ENCODE peak calls at places on chromosomes 7 and 10, in seven cellular contexts. Y is GM06990, V is HFF-Myc, G is MM.1S, S is HCT116, J is AG10803, T is osteoblast. W is an unnamed sample.

GRCh38 chr7:38908759-38909335 is at the start of gene VPS41:
- DNase-seq in Y (peak), V (peak), G (peak), S (peak), J (peak), T (peak), W (peak)

GRCh38 chr10:16381083-16381482 is 55.7 kb upstream of the PTER start:
- DNase-seq in Y (no peak), V (peak), G (no peak), S (peak), J (no peak), T (no peak), W (no peak)

GRCh38 chr7:139341776-139342244 is 673 bp downstream of the FMC1 start:
- DNase-seq in Y (no peak), V (no peak), G (no peak), S (no peak), J (no peak), T (no peak), W (no peak)

GRCh38 chr10:81838950-81839349 is 36.0 kb upstream of the NRG3 start:
- DNase-seq in Y (no peak), V (no peak), G (peak), S (no peak), J (no peak), T (no peak), W (no peak)

GRCh38 chr10:112811741-112812551 is 138.1 kb upstream of the TCF7L2 start:
- DNase-seq in Y (no peak), V (peak), G (no peak), S (peak), J (peak), T (peak), W (peak)

GRCh38 chr7:153772966-153773365 is 279.2 kb upstream of the DPP6 start:
- DNase-seq in Y (no peak), V (no peak), G (peak), S (no peak), J (no peak), T (no peak), W (no peak)

GRCh38 chr7:70764004-70764691 is 367.8 kb upstream of the GALNT17 start:
- DNase-seq in Y (peak), V (no peak), G (peak), S (no peak), J (no peak), T (peak), W (no peak)

GRCh38 chr7:34430456-34430855 is 227.6 kb upstream of the NPSR1 start:
- DNase-seq in Y (no peak), V (no peak), G (peak), S (peak), J (peak), T (no peak), W (no peak)

GRCh38 chr7:100154651-100155491 is 3.7 kb downstream of the TRAPPC14 start:
- DNase-seq in Y (no peak), V (no peak), G (no peak), S (no peak), J (no peak), T (peak), W (no peak)

GRCh38 chr10:8245131-8246117 is 190.9 kb downstream of the GATA3 start:
- DNase-seq in Y (peak), V (no peak), G (no peak), S (no peak), J (no peak), T (no peak), W (no peak)

GRCh38 chr10:79237801-79238520 is 109.3 kb upstream of the PPIF start:
- DNase-seq in Y (no peak), V (no peak), G (no peak), S (no peak), J (no peak), T (no peak), W (no peak)

GRCh38 chr7:94182721-94183120 is 178.6 kb upstream of the BET1 start:
- DNase-seq in Y (no peak), V (no peak), G (no peak), S (no peak), J (peak), T (no peak), W (no peak)

GRCh38 chr10:106789623-106790022 is 374.9 kb downstream of the SORCS1 start:
- DNase-seq in Y (no peak), V (no peak), G (no peak), S (no peak), J (no peak), T (no peak), W (no peak)

GRCh38 chr7:30241767-30242166 is 42.6 kb upstream of the ZNRF2 start:
- DNase-seq in Y (no peak), V (no peak), G (no peak), S (no peak), J (no peak), T (no peak), W (no peak)

GRCh38 chr7:73995821-73996511 is 32.0 kb upstream of the ELN start:
- DNase-seq in Y (no peak), V (no peak), G (no peak), S (no peak), J (no peak), T (peak), W (no peak)

GRCh38 chr7:93055543-93056107 is 62.2 kb downstream of the SAMD9 start:
- DNase-seq in Y (no peak), V (no peak), G (peak), S (no peak), J (peak), T (peak), W (no peak)

GRCh38 chr10:87817291-87817872 is 644 bp downstream of the ATAD1 start:
- DNase-seq in Y (peak), V (no peak), G (peak), S (no peak), J (no peak), T (no peak), W (no peak)

GRCh38 chr7:54992876-54993490 is 25.8 kb upstream of the EGFR start:
- DNase-seq in Y (no peak), V (peak), G (no peak), S (no peak), J (peak), T (no peak), W (no peak)

GRCh38 chr10:21363753-21364104 is 161.8 kb downstream of the SKIDA1 start:
- DNase-seq in Y (no peak), V (no peak), G (no peak), S (no peak), J (no peak), T (no peak), W (no peak)

GRCh38 chr10:49282306-49282705 is 16.7 kb upstream of the C10orf71 start:
- DNase-seq in Y (no peak), V (no peak), G (no peak), S (no peak), J (no peak), T (no peak), W (no peak)

GRCh38 chr7:111198255-111198654 is 107.3 kb downstream of the LRRN3 start:
- DNase-seq in Y (no peak), V (peak), G (no peak), S (peak), J (peak), T (peak), W (no peak)

GRCh38 chr10:124003070-124003419 is 90.4 kb downstream of the CHST15 start:
- DNase-seq in Y (no peak), V (no peak), G (no peak), S (no peak), J (no peak), T (no peak), W (no peak)

GRCh38 chr10:73576178-73576889 is 14.8 kb downstream of the USP54 start:
- DNase-seq in Y (no peak), V (no peak), G (no peak), S (no peak), J (peak), T (peak), W (peak)

GRCh38 chr10:132893090-132893489 is 49.3 kb downstream of the CFAP46 start:
- DNase-seq in Y (no peak), V (no peak), G (no peak), S (no peak), J (no peak), T (no peak), W (no peak)

GRCh38 chr7:44196450-44196872 is 4.3 kb upstream of the YKT6 start:
- DNase-seq in Y (no peak), V (peak), G (peak), S (peak), J (peak), T (peak), W (no peak)

GRCh38 chr10:79382491-79382941 is 35.2 kb downstream of the PPIF start:
- DNase-seq in Y (no peak), V (no peak), G (no peak), S (no peak), J (no peak), T (peak), W (no peak)

GRCh38 chr7:155684546-155684945 is 40.1 kb downstream of the RBM33 start:
- DNase-seq in Y (no peak), V (no peak), G (no peak), S (no peak), J (no peak), T (no peak), W (no peak)

GRCh38 chr10:129057856-129058663 is 409.0 kb upstream of the MGMT start:
- DNase-seq in Y (peak), V (no peak), G (peak), S (no peak), J (no peak), T (no peak), W (no peak)

GRCh38 chr7:123216825-123217224 is 17.1 kb upstream of the SLC13A1 start:
- DNase-seq in Y (no peak), V (no peak), G (no peak), S (no peak), J (no peak), T (no peak), W (no peak)

GRCh38 chr7:70346844-70347462 is 748.7 kb downstream of the AUTS2 start:
- DNase-seq in Y (no peak), V (no peak), G (no peak), S (no peak), J (no peak), T (no peak), W (no peak)

GRCh38 chr7:102992509-102992819 is 79.7 kb downstream of the LRRC17 start:
- DNase-seq in Y (no peak), V (no peak), G (no peak), S (no peak), J (no peak), T (no peak), W (no peak)

DNA sequence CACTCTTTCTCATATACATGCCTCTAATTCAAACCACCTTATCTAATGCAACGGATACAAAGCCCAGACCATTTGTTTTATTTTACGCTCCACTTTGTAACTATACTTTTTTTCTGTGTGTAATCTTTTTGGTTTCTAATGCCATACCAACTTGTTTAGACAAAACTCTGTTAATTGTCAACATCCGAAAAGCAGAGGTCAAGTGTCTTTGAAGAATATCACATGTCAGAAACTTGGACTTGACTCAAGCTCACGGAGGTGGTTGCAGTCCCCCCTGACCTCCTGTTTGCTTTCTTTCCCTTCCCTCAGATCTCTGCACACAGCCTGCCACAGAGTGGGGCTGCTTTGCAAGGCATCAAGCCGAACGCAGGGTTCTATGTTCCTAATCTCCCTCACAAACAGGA is 698.9 kb downstream of the PARD3 start:
- DNase-seq in Y (no peak), V (no peak), G (no peak), S (no peak), J (no peak), T (no peak), W (no peak)
- H3K4me3 ChIP-seq in Y (no peak), V (no peak), G (no peak), S (no peak), J (no peak), T (no peak), W (no peak)

GRCh38 chr7:140640727-140641531 is at the start of gene DENND2A:
- DNase-seq in Y (peak), V (no peak), G (no peak), S (no peak), J (peak), T (peak), W (peak)

GRCh38 chr7:140641532-140642191 is 1.0 kb upstream of the DENND2A start:
- DNase-seq in Y (no peak), V (no peak), G (no peak), S (no peak), J (no peak), T (peak), W (no peak)

GRCh38 chr7:140640060-140640611 is 477 bp downstream of the DENND2A start:
- DNase-seq in Y (no peak), V (no peak), G (no peak), S (no peak), J (peak), T (peak), W (peak)

GRCh38 chr7:140638311-140638791 is 2.3 kb downstream of the DENND2A start:
- DNase-seq in Y (no peak), V (no peak), G (no peak), S (no peak), J (peak), T (peak), W (no peak)

DNA sequence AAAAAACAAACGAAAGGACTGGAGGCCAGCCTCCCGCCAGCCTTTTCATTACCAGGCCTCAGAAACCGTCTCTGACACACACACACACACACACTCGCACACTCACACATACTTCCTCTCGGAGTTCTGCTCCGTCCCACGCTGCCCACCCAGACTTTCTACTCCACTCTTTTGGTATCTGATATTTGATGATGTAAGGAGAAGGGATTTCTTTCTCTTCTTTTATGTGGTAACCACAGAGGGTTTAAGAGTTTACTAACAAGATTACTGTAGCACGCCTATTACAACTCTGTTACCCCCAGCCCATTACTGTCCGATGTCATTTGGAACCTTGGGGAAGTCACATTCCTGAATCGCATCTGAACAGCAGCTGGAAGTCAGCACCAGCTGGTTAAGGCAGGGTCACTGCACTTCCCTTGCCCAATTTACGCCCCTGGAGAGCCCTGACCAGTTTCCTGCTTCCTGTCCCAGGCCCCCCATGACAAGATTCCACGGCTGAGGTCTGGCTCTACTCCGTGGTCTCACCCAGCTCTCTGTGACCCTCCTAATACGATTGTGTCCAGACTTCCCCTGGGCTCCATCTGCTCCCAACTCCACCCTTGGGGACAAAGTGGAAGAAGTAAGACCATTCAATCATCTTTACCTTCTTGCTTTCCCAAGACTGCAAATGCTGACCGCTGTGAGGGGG is 1.1 kb downstream of the DENND2A start:
- DNase-seq in Y (no peak), V (no peak), G (no peak), S (no peak), J (peak), T (peak), W (no peak)
- H3K4me3 ChIP-seq in Y (no peak), V (peak), G (no peak), S (no peak), J (peak), T (peak), W (peak)

GRCh38 chr7:128351296-128352123 is 7.8 kb upstream of the RBM28 start:
- DNase-seq in Y (no peak), V (no peak), G (no peak), S (no peak), J (no peak), T (no peak), W (no peak)
- H3K4me3 ChIP-seq in Y (no peak), V (no peak), G (no peak), S (no peak), J (no peak), T (no peak), W (no peak)

DNA sequence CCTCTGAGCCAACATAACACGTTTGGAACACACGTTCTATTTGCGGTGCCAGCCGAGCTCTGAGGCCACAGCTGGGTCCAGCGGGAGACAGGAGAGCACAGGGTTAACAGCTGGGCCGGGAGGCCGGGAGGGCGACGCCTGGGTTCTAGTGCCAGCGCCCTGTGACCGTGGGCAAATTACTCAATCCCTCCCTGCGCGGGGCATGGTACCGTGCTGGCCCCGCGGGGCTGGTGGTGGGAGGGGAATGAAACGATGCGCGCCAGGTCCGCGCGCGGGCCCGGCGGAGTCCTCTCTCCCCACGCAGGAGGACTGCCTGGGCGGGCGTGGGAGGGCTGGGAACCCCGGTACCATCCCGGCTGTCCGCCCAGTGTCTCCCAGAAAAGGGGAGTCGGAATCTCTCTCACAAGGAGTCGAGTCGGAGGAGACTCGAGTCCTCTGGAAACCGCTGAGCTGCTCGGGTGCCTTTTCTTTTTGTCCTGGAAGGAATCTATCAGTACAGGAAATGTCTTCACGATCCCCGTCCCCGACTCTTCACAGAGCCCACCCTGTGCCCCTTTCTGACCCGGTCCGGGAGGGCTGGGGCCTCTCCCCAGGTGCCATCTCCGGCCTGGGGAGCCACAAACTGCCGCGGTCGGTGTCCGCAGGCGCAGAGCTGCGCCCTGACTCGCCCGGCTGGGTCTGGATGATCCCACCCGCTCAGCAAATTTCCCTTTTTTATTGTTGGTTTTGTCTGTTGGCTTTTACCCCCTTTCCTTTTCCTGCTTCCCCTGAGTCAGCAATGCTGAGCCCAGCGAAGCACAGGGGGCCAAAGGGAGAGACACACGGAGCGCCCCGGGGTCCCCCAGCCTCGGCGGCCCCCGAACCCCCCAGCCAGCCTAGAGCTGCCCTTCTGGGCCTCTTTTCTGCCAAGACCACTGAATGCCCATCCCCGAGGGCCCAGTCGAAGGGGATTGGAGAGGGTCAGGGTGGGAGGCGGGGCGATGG is 30.7 kb downstream of the LEP start:
- DNase-seq in Y (no peak), V (no peak), G (no peak), S (no peak), J (no peak), T (peak), W (no peak)
- H3K4me3 ChIP-seq in Y (no peak), V (peak), G (no peak), S (no peak), J (peak), T (peak), W (no peak)

DNA sequence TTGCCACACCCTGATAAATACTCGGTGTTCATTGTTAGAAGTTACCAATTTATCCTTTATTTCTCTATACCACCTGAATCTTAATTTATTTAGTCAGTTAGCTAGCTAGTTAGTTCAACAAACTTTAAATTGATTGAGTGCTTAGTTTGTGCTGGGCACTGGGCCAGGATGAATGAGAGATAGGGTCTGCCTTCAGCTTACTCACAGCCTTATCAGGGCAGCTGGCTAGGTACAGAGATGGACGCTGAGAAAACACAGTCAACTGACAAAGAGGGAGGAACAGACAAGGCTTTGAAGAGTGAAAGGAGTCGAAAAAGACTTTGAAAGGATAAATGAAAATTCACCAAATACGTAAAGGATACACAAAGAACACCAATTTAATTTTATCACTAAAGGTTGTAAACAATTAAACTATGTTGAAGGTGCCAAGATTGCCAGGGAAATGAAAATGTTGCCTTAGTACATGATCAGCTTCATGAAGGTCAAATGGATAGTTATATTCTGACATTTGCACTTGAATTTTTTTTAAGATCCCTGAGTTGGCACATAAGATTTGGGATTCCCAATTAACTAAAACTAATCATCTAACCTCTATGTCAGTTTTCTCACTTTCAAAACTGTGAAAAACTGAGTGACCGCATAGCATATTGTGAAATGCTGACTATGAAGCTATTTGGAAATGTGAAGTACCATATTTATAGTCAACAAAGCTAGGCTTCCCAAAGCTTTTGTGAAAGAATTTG is 2.1 kb downstream of the CAV2 start:
- DNase-seq in Y (no peak), V (no peak), G (peak), S (no peak), J (peak), T (no peak), W (peak)
- H3K4me3 ChIP-seq in Y (no peak), V (peak), G (peak), S (peak), J (peak), T (peak), W (peak)

GRCh38 chr7:25862254-25862992 is 289.6 kb upstream of the NFE2L3 start:
- DNase-seq in Y (peak), V (peak), G (peak), S (peak), J (peak), T (peak), W (peak)
- H3K4me3 ChIP-seq in Y (peak), V (no peak), G (peak), S (peak), J (peak), T (peak), W (no peak)

DNA sequence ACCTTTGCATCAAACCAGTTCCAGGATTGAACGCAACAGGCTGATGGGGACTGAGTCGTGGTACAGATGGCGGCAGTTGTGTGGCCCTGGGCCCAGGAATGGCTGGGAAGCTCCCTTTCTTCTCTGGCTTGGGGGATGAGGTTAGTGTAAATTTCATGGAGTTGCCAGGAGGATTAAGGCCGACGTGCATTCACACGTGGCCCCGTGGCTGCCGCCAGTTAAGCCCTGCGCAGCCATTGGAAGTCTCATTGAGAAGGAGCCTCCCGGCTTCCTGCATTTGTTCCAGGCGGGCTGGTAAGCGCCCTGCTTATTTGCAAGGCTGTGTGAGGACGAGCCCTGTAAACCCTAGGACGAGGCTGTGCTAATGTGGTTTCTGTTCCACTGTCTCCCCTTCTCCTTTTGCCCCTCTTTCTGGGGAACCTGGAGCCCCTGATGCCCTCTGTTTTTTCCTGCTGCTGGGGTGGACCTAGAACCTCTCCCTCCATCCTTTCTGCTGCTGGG is 174.7 kb upstream of the TNRC18 start:
- DNase-seq in Y (no peak), V (no peak), G (no peak), S (no peak), J (peak), T (peak), W (no peak)
- H3K4me3 ChIP-seq in Y (peak), V (peak), G (no peak), S (peak), J (peak), T (no peak), W (no peak)

GRCh38 chr7:98978672-98979071 is 100.3 kb downstream of the TRRAP start:
- DNase-seq in Y (no peak), V (no peak), G (no peak), S (no peak), J (no peak), T (no peak), W (no peak)
- H3K4me3 ChIP-seq in Y (no peak), V (no peak), G (no peak), S (no peak), J (no peak), T (no peak), W (no peak)